ENCODE peak calls at places on chromosomes 7 and 10, in four cellular contexts. C is AG09309, S is coronary artery, L is ovary. G is an unnamed sample.

GRCh38 chr7:157679607-157680006 is 342.8 kb downstream of the DNAJB6 start:
- DNase-seq in C (no peak), L (no peak), S (peak; percentile 65), G (peak; percentile 39)

GRCh38 chr10:27207350-27207749 is 33.2 kb downstream of the ACBD5 start:
- DNase-seq in L (no peak), C (no peak), S (no peak), G (no peak)

GRCh38 chr10:3043512-3044368 is 23.6 kb upstream of the PFKP start:
- DNase-seq in L (no peak), S (no peak), C (peak; percentile 43), G (no peak)

GRCh38 chr7:139588632-139589031 is 65.1 kb downstream of the CLEC2L start:
- DNase-seq in C (no peak), S (no peak), L (peak; percentile 66), G (no peak)

GRCh38 chr7:45193868-45194267 is 36.3 kb downstream of the RAMP3 start:
- DNase-seq in S (no peak), L (no peak), C (no peak), G (peak; percentile 22)

GRCh38 chr10:49117366-49117905 is 2.1 kb upstream of the VSTM4 start:
- DNase-seq in L (no peak), S (peak; percentile 40), C (no peak), G (no peak)

GRCh38 chr10:93816123-93816747 is 58.5 kb downstream of the LGI1 start:
- DNase-seq in S (no peak), C (peak; percentile 38), L (peak; percentile 21), G (no peak)

GRCh38 chr7:151017953-151018420 is 6.3 kb downstream of the ATG9B start:
- DNase-seq in L (peak; percentile 50), C (no peak), S (no peak), G (peak; percentile 92)

GRCh38 chr7:85186521-85187241 is at the start of gene SEMA3D:
- DNase-seq in L (peak; percentile 55), S (peak; percentile 86), C (no peak), G (peak; percentile 91)

GRCh38 chr7:113083132-113083833 is 3.3 kb downstream of the GPR85 start:
- DNase-seq in L (no peak), S (no peak), C (no peak), G (no peak)

GRCh38 chr10:105063796-105064195 is 422.7 kb downstream of the SORCS3 start:
- DNase-seq in L (no peak), S (no peak), C (no peak), G (no peak)

GRCh38 chr7:15937571-15937970 is 251.1 kb upstream of the MEOX2 start:
- DNase-seq in C (no peak), S (no peak), L (no peak), G (no peak)

GRCh38 chr10:118960166-118961090 is 69.1 kb upstream of the NANOS1 start:
- DNase-seq in C (no peak), S (no peak), L (peak; percentile 54), G (peak; percentile 39)

GRCh38 chr7:115009139-115009538 is 87.2 kb downstream of the MDFIC start:
- DNase-seq in C (no peak), S (no peak), L (no peak), G (no peak)

GRCh38 chr10:117684673-117685211 is 142.2 kb downstream of the EMX2 start:
- DNase-seq in C (no peak), L (no peak), S (no peak), G (no peak)
- TF ChIP-seq CTCF in C (no peak), L (no peak), S (no peak), G (no peak)

GRCh38 chr7:39417642-39418041 is 148.6 kb upstream of the YAE1 start:
- DNase-seq in S (no peak), C (no peak), L (no peak), G (no peak)
- TF ChIP-seq CTCF in S (no peak), C (no peak), L (no peak), G (peak; percentile 32)

GRCh38 chr7:50306491-50307367 is 2.2 kb downstream of the IKZF1 start:
- DNase-seq in L (no peak), C (no peak), S (no peak), G (no peak)

GRCh38 chr7:50309130-50309478 is 4.6 kb downstream of the IKZF1 start:
- DNase-seq in C (no peak), L (no peak), S (no peak), G (no peak)

GRCh38 chr7:50305697-50306300 is 1.3 kb downstream of the IKZF1 start:
- DNase-seq in S (no peak), C (no peak), L (no peak), G (no peak)

GRCh38 chr7:50308301-50309129 is 4.0 kb downstream of the IKZF1 start:
- DNase-seq in S (no peak), C (no peak), L (no peak), G (no peak)

DNA sequence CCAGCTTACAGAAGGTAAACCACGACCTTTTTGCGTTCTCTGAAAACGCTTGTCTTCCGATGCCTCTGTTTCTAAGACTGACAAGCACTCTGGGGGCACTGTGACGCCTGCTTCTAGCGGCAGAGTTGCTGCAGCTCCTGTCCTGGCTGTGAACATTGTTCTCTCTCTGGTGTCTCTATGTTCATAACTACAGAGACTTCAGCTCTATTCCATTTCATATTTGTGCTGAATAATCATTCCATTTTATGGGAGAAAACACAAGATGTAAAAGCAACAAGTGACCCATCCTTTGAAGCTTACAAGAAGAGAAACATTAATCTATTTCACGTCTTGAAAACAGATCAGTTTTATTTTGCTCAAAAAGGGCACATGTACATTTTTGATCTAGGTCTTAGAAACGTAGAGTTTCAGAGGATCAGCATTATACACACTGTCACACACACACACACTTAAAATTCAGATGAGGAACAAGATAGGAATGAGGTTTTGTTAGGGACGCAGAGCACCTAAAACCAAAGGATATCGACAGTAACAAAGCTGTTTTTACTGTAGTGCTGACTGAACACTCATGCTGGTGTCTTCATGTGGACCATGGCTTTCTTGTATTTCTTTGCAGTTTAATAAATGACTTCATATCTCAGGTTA is 3.0 kb downstream of the IKZF1 start:
- DNase-seq in C (no peak), S (no peak), L (no peak), G (no peak)
- TF ChIP-seq CTCF in C (no peak), S (no peak), L (no peak), G (no peak)

GRCh38 chr7:42907316-42907715 is 4.6 kb downstream of the C7orf25 start:
- DNase-seq in C (no peak), S (no peak), L (no peak), G (no peak)

GRCh38 chr7:42900842-42901241 is 11.0 kb downstream of the C7orf25 start:
- DNase-seq in L (no peak), C (no peak), S (no peak), G (no peak)

GRCh38 chr7:42906181-42906580 is 5.7 kb downstream of the C7orf25 start:
- DNase-seq in C (no peak), S (no peak), L (no peak), G (no peak)

DNA sequence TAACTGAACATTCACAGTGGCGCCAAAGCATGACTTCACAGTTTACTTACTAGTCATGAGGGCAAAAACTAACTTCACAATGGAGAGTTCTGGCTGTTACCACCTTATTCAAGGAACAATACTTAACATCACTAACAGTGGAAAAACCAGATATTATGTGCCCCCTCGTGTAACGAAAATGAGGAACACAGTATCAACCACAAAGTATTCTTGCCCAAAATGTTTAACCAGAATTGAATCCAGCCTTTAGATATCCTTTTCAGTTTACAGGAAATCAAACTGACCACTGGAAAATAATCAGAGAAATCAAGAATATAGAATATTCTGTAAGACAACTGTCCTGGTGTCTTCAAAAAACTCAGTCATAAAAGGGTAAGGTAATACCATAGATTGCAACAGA is 9.5 kb downstream of the C7orf25 start:
- DNase-seq in L (no peak), S (no peak), C (no peak), G (no peak)
- TF ChIP-seq CTCF in L (no peak), S (no peak), C (no peak), G (no peak)

GRCh38 chr10:98388086-98388655 is 26.8 kb downstream of the PYROXD2 start:
- DNase-seq in S (no peak), C (no peak), L (no peak), G (no peak)
- TF ChIP-seq CTCF in S (no peak), C (no peak), L (no peak), G (no peak)

GRCh38 chr7:37732253-37732652 is 48.7 kb downstream of the GPR141 start:
- DNase-seq in S (no peak), L (no peak), C (no peak), G (no peak)
- TF ChIP-seq CTCF in S (no peak), L (no peak), C (no peak), G (peak; percentile 71)

GRCh38 chr10:84059526-84059925 is 79.8 kb upstream of the GHITM start:
- DNase-seq in L (no peak), S (no peak), C (no peak), G (no peak)
- TF ChIP-seq CTCF in L (no peak), S (no peak), C (peak; percentile 13), G (no peak)